ENCODE peak calls at places on chromosomes 11 and 22, in nine cellular contexts. X is effector memory CD4-positive, alpha-beta T cell; J is GM23248; S is CD8-positive, alpha-beta T cell; L is sigmoid colon; T is brain microvascular endothelial cell; I is CD8-positive, alpha-beta memory T cell; B is endodermal cell; N is keratinocyte. U is an unnamed sample.

GRCh38 chr11:34269031-34269430 is 88.8 kb downstream of the ABTB2 start:
- DNase-seq in X (no peak), J (no peak), S (no peak), L (no peak), T (no peak), I (no peak), B (no peak), N (no peak), U (no peak)

GRCh38 chr11:17810736-17811135 is 76.2 kb downstream of the KCNC1 start:
- DNase-seq in X (no peak), J (peak; percentile 39), S (no peak), L (no peak), T (peak; percentile 34), I (no peak), B (no peak), N (no peak), U (no peak)

GRCh38 chr11:33553486-33553885 is 147.1 kb downstream of the C11orf91 start:
- DNase-seq in X (no peak), J (no peak), S (no peak), L (no peak), T (no peak), I (no peak), B (no peak), N (no peak), U (no peak)

GRCh38 chr11:45025716-45026492 is 75.2 kb upstream of the TP53I11 start:
- DNase-seq in X (no peak), J (no peak), S (no peak), L (peak; percentile 77), T (no peak), I (peak; percentile 0), B (peak; percentile 43), N (no peak), U (peak; percentile 77)

GRCh38 chr11:3914807-3915206 is 59.3 kb downstream of the STIM1 start:
- DNase-seq in X (no peak), J (peak; percentile 31), S (no peak), L (no peak), T (no peak), I (no peak), B (no peak), N (no peak), U (no peak)

GRCh38 chr22:19132153-19132552 is 1.0 kb downstream of the TSSK2 start:
- DNase-seq in X (no peak), J (no peak), S (no peak), L (no peak), T (no peak), I (no peak), B (no peak), N (no peak), U (no peak)

GRCh38 chr22:20027966-20028854 is 7.3 kb downstream of the TANGO2 start:
- DNase-seq in X (no peak), J (peak; percentile 45), S (no peak), L (no peak), T (peak; percentile 20), I (no peak), B (no peak), N (no peak), U (peak; percentile 17)

GRCh38 chr22:45977003-45977395 is at the start of gene WNT7B:
- DNase-seq in X (no peak), J (no peak), S (peak; percentile 34), L (no peak), T (no peak), I (no peak), B (peak; percentile 74), N (no peak), U (no peak)

GRCh38 chr11:72430743-72431570 is 3.4 kb downstream of the CLPB start:
- DNase-seq in X (no peak), J (peak; percentile 78), S (peak; percentile 29), L (no peak), T (peak; percentile 33), I (peak; percentile 34), B (peak; percentile 70), N (no peak), U (peak; percentile 76)

GRCh38 chr11:72431846-72432245 is 2.5 kb downstream of the CLPB start:
- DNase-seq in X (no peak), J (no peak), S (no peak), L (no peak), T (no peak), I (no peak), B (no peak), N (no peak), U (no peak)

GRCh38 chr11:72426758-72427157 is 7.6 kb downstream of the CLPB start:
- DNase-seq in X (no peak), J (no peak), S (no peak), L (peak; percentile 9), T (no peak), I (no peak), B (no peak), N (no peak), U (no peak)

GRCh38 chr11:72432347-72433287 is 1.7 kb downstream of the CLPB start:
- DNase-seq in X (no peak), J (peak; percentile 11), S (no peak), L (no peak), T (no peak), I (no peak), B (no peak), N (no peak), U (no peak)

GRCh38 chr11:72429626-72430025 is 4.7 kb downstream of the CLPB start:
- DNase-seq in X (no peak), J (no peak), S (no peak), L (no peak), T (no peak), I (no peak), B (no peak), N (no peak), U (no peak)
- H3K36me3 ChIP-seq in X (peaks cover 17% of the 10 kb centered on the region), J (no peaks in the 10 kb centered on the region), S (peaks cover 9% of the 10 kb centered on the region), L (peaks cover 41% of the 10 kb centered on the region), T (peaks cover 14% of the 10 kb centered on the region), I (peaks cover 11% of the 10 kb centered on the region), B (no peaks in the 10 kb centered on the region), N (peaks cover 17% of the 10 kb centered on the region), U (peaks cover 16% of the 10 kb centered on the region)

GRCh38 chr11:61335355-61335710 is 2.3 kb downstream of the TKFC start:
- DNase-seq in X (no peak), J (no peak), S (no peak), L (no peak), T (no peak), I (no peak), B (no peak), N (no peak), U (no peak)
- H3K4me3 ChIP-seq in X (no peak overlapping the region), J (no peak overlapping the region), S (no peak overlapping the region), L (no peak overlapping the region), T (no peak overlapping the region), I (no peak overlapping the region), B (no peak overlapping the region), N (no peak overlapping the region), U (peak overlapping the region; percentile 6)

DNA sequence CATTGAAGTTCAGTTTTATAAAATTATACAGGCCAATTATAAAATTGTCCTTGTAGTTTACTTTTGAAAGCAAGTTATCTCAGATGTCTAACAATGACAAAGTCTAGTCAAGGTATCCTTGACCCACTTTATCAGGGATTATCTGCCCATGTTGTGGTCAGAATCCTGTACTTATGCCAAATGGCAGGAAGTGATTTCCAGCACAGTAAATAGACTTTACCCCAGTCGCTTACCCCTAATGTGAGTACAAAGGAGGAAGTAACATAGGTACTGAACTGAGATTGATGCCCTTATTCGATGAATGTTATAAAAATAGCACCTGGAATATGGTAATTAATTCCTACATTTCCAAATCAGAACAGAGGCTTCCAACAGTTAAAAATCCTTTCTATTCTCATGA is 355.7 kb downstream of the CNTN5 start:
- DNase-seq in X (no peak), J (no peak), S (no peak), L (no peak), T (no peak), I (no peak), B (no peak), N (no peak), U (no peak)
- H3K36me3 ChIP-seq in X (no peaks in the 10 kb centered on the region), J (no peaks in the 10 kb centered on the region), S (no peaks in the 10 kb centered on the region), L (no peaks in the 10 kb centered on the region), T (no peaks in the 10 kb centered on the region), I (no peaks in the 10 kb centered on the region), B (no peaks in the 10 kb centered on the region), N (no peaks in the 10 kb centered on the region), U (no peaks in the 10 kb centered on the region)

GRCh38 chr11:129943036-129943435 is 47.7 kb upstream of the NFRKB start:
- DNase-seq in X (no peak), J (no peak), S (no peak), L (no peak), T (no peak), I (no peak), B (no peak), N (no peak), U (no peak)

GRCh38 chr11:129937592-129938238 is 42.3 kb upstream of the NFRKB start:
- DNase-seq in X (no peak), J (no peak), S (no peak), L (no peak), T (no peak), I (no peak), B (no peak), N (no peak), U (no peak)

GRCh38 chr11:129935723-129936122 is 40.3 kb upstream of the NFRKB start:
- DNase-seq in X (no peak), J (no peak), S (no peak), L (no peak), T (no peak), I (no peak), B (peak; percentile 61), N (no peak), U (no peak)

GRCh38 chr11:129938764-129939163 is 43.4 kb upstream of the NFRKB start:
- DNase-seq in X (no peak), J (no peak), S (no peak), L (no peak), T (no peak), I (no peak), B (no peak), N (no peak), U (no peak)

DNA sequence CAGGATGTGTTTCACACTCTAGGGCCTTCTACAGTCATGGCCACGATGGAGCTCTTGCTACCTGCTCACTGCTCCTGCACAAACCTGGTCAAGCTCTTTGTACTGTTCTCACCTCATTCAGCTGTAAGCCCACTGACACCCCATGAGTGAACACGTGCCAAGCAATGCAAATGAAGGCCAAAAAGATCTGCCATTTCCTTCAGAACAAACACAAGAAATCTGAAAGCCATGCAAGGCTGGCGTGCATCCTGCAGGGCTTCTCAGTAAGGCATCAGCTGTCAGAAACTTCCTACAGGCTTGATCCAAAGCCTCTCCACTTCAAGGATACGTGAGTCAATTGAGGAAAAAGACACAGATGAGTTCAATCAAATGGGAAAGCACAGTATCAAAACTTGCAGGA is 44.1 kb upstream of the NFRKB start:
- DNase-seq in X (no peak), J (no peak), S (no peak), L (no peak), T (no peak), I (no peak), B (no peak), N (no peak), U (no peak)
- H3K4me3 ChIP-seq in X (no peak overlapping the region), J (no peak overlapping the region), S (no peak overlapping the region), L (no peak overlapping the region), T (no peak overlapping the region), I (no peak overlapping the region), B (no peak overlapping the region), N (no peak overlapping the region), U (no peak overlapping the region)

GRCh38 chr11:88324562-88325345 is 12.8 kb downstream of the CTSC start:
- DNase-seq in X (no peak), J (no peak), S (no peak), L (no peak), T (no peak), I (no peak), B (no peak), N (no peak), U (no peak)
- H3K36me3 ChIP-seq in X (peaks cover 4% of the 10 kb centered on the region), J (no peaks in the 10 kb centered on the region), S (no peaks in the 10 kb centered on the region), L (no peaks in the 10 kb centered on the region), T (peaks cover 18% of the 10 kb centered on the region), I (peaks cover 12% of the 10 kb centered on the region), B (peaks cover 42% of the 10 kb centered on the region), N (peaks cover 32% of the 10 kb centered on the region), U (peaks cover 7% of the 10 kb centered on the region)